ENCODE peak calls at places on chromosomes 11 and 22, in four cellular contexts. M, O, R and E are unnamed samples.

GRCh38 chr22:27132896-27133500 is 475.6 kb downstream of the MIAT start:
- DNase-seq in M (no peak), O (no peak), R (no peak), E (no peak)

GRCh38 chr11:131858495-131858894 is 488.1 kb downstream of the NTM start:
- DNase-seq in O (no peak), M (no peak), R (no peak), E (no peak)

GRCh38 chr11:133809525-133810178 is 35.7 kb downstream of the SPATA19 start:
- DNase-seq in R (peak), O (no peak), M (no peak), E (peak)

GRCh38 chr11:62427630-62428233 is 8.9 kb downstream of the SCGB1A1 start:
- DNase-seq in M (peak), R (no peak), O (no peak), E (no peak)

GRCh38 chr11:10715571-10715970 is 22.0 kb upstream of the IRAG1 start:
- DNase-seq in O (no peak), M (no peak), R (no peak), E (no peak)

GRCh38 chr11:64585150-64585549 is 5.9 kb upstream of the SLC22A12 start:
- DNase-seq in M (no peak), R (no peak), O (no peak), E (no peak)

GRCh38 chr22:23101524-23101923 is 31.2 kb downstream of the GNAZ start:
- DNase-seq in M (no peak), R (no peak), O (no peak), E (no peak)

GRCh38 chr22:36397081-36397766 is 9.5 kb upstream of the MYH9 start:
- DNase-seq in O (no peak), R (peak), M (peak), E (no peak)

GRCh38 chr11:130449996-130450419 is 1.6 kb downstream of the ADAMTS15 start:
- DNase-seq in O (peak), M (peak), R (peak), E (peak)

GRCh38 chr11:100890779-100891178 is 203.7 kb downstream of the ARHGAP42 start:
- DNase-seq in R (peak), O (no peak), M (peak), E (no peak)

GRCh38 chr11:16186680-16187079 is 169.7 kb downstream of the SOX6 start:
- DNase-seq in O (no peak), M (no peak), R (no peak), E (no peak)

GRCh38 chr11:87254582-87254981 is 216.8 kb downstream of the TMEM135 start:
- DNase-seq in R (no peak), M (no peak), O (no peak), E (no peak)

GRCh38 chr22:37088108-37088605 is 21.4 kb downstream of the TMPRSS6 start:
- DNase-seq in M (peak), R (peak), O (no peak), E (no peak)

GRCh38 chr22:49929553-49929979 is 11.1 kb downstream of the CRELD2 start:
- DNase-seq in O (peak), R (no peak), M (no peak), E (peak)

GRCh38 chr11:68035266-68035876 is 3.5 kb upstream of the TCIRG1 start:
- DNase-seq in R (no peak), M (no peak), O (no peak), E (no peak)

GRCh38 chr22:37643225-37643847 is 3.9 kb downstream of the SH3BP1 start:
- DNase-seq in O (peak), R (peak), M (peak), E (peak)

GRCh38 chr11:76087749-76088148 is 118.6 kb downstream of the WNT11 start:
- DNase-seq in O (no peak), R (no peak), M (no peak), E (no peak)

GRCh38 chr22:33325232-33326004 is 267.2 kb upstream of the SYN3 start:
- DNase-seq in R (no peak), O (no peak), M (no peak), E (no peak)

GRCh38 chr11:76177250-76177686 is 29.0 kb downstream of the WNT11 start:
- DNase-seq in O (no peak), R (no peak), M (no peak), E (no peak)

GRCh38 chr11:110027627-110028371 is 65.4 kb upstream of the ZC3H12C start:
- DNase-seq in R (no peak), M (no peak), O (no peak), E (no peak)

GRCh38 chr22:47355776-47356432 is 593.5 kb downstream of the TBC1D22A start:
- DNase-seq in M (no peak), O (no peak), R (no peak), E (no peak)

GRCh38 chr11:57263351-57263750 is 26.3 kb upstream of the APLNR start:
- DNase-seq in M (no peak), R (no peak), O (no peak), E (no peak)

GRCh38 chr22:38721551-38721950 is 15.8 kb downstream of the GTPBP1 start:
- DNase-seq in M (no peak), R (no peak), O (no peak), E (no peak)

GRCh38 chr11:30149998-30150397 is 80.8 kb upstream of the FSHB start:
- DNase-seq in M (no peak), R (no peak), O (no peak), E (no peak)

GRCh38 chr11:74462631-74463030 is 4.7 kb downstream of the KCNE3 start:
- DNase-seq in O (no peak), R (no peak), M (no peak), E (no peak)

GRCh38 chr11:104372111-104372510 is 208.2 kb upstream of the PDGFD start:
- DNase-seq in M (no peak), R (no peak), O (no peak), E (no peak)

GRCh38 chr11:70415642-70416395 is 17.5 kb downstream of the CTTN start:
- DNase-seq in O (no peak), M (peak), R (no peak), E (no peak)
- H4K5ac ChIP-seq in O (no peak), M (no peak), R (no peak), E (no peak)

DNA sequence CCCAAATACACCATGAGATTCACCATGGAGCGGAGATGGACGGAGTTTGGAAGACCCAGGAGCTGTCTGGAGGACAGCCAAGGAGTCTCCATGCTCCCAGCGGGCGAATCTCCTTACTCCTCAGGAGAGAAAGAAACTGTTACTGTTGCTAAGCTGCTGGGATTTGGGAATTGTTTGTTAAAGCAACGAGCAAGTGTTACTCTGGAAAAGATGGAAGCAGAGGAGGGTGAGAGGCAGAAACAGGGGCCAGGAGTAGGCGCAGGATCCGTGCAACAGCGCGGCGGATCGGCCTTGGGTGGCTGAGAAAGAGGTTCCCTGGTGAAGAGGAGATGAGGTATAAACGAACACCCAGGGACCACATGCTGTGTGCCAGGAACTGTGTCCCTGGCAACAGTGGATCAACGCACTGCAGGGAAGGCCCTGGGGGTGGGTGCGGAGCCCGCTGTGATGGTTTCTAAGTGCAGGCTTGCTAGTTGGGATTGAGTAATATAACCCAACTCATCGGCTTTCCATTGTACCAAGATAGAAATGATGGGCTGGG is 1436.4 kb downstream of the BRD1 start:
- DNase-seq in O (peak), M (no peak), R (peak), E (no peak)
- H2BK120ac ChIP-seq in O (no peak), M (no peak), R (no peak), E (no peak)

GRCh38 chr11:119522609-119523008 is 99.6 kb upstream of the THY1 start:
- DNase-seq in R (no peak), O (no peak), M (no peak), E (no peak)

GRCh38 chr11:119529063-119529845 is 106.3 kb upstream of the THY1 start:
- DNase-seq in M (no peak), O (no peak), R (no peak), E (no peak)

GRCh38 chr11:119523801-119524200 is 100.8 kb upstream of the THY1 start:
- DNase-seq in O (no peak), R (no peak), M (no peak), E (no peak)

GRCh38 chr11:119525180-119525854 is 102.3 kb upstream of the THY1 start:
- DNase-seq in R (no peak), O (no peak), M (no peak), E (no peak)

DNA sequence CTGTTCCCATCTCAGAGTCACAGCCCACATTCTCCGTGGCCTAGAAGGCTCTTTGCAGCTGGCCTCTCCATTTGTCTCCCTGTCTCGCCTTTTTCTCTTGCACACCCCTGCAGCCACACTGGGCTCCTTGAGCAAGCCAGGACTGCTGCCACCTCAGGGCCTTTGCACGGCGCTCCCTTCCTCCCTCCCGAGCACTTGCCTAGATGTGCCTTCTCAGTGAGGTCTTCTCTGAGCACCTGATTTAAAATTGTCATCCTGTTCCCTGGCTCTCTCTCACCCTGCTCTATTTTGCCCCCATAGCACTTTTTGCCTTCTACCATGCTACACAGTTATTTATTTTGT is 102.9 kb upstream of the THY1 start:
- DNase-seq in O (no peak), M (no peak), R (no peak), E (no peak)
- H4K5ac ChIP-seq in O (no peak), M (no peak), R (no peak), E (no peak)

GRCh38 chr22:40743740-40744139 is 64.5 kb downstream of the MCHR1 start:
- DNase-seq in R (no peak), O (no peak), M (no peak), E (no peak)

GRCh38 chr22:40739723-40740122 is 60.4 kb downstream of the MCHR1 start:
- DNase-seq in M (no peak), O (no peak), R (no peak), E (no peak)

GRCh38 chr22:40746428-40747220 is 67.3 kb downstream of the MCHR1 start:
- DNase-seq in M (peak), O (no peak), R (no peak), E (no peak)

DNA sequence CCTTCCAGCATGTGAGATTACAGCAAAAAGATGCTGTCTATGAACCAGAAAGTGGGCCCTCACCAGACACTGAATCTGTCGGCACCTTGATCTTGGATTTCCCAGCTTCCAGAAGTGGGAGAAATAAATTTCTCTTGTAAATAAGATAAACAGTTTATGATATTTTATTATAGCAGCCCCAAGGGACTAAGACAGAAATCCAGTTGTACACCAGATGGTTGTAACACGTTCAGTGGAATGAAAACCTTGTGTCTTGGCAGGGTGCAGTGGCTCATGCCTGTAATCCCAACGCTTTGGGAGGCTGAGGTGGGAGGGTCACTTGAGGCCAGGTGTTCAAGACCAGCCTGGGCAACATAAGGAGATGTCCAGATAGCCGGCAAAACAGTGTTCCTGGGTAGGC is 61.8 kb downstream of the MCHR1 start:
- DNase-seq in M (no peak), R (no peak), O (no peak), E (no peak)
- H2BK120ac ChIP-seq in M (no peak), R (no peak), O (no peak), E (no peak)

GRCh38 chr22:18968011-18968749 is 32.1 kb upstream of the PRODH start:
- DNase-seq in M (peak), O (peak), R (peak), E (peak)

GRCh38 chr22:18973264-18974031 is 37.4 kb upstream of the PRODH start:
- DNase-seq in M (no peak), O (no peak), R (no peak), E (no peak)

GRCh38 chr22:18970180-18970947 is 34.3 kb upstream of the PRODH start:
- DNase-seq in R (peak), O (peak), M (no peak), E (peak)

GRCh38 chr22:18970948-18971315 is 34.8 kb upstream of the PRODH start:
- DNase-seq in M (no peak), R (peak), O (no peak), E (no peak)

DNA sequence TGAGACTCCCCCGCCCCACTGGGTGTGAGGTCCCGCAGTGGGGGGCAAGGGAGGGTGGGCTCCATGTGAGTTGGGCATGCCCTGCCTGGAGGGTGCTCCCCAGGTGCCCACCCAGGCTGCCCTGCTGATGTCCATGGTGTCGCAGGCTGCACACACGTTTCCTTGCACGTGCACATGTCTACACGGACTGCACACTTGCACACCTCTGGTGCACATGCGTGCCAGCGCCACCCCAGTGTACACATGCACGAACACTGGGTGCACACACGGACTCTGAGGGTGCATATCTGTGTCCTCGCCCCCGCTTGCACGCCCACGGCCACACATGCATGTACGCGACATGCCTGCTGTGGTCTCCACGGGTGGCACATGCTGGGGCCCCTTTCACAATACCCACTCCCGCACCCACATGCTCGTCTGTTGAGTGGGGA is 35.2 kb upstream of the PRODH start:
- DNase-seq in R (no peak), O (no peak), M (no peak), E (no peak)
- H4K5ac ChIP-seq in R (no peak), O (no peak), M (no peak), E (no peak)

GRCh38 chr11:128823751-128824150 is 43.3 kb downstream of the KCNJ1 start:
- DNase-seq in M (no peak), R (no peak), O (no peak), E (no peak)

GRCh38 chr11:128827494-128827893 is 39.6 kb downstream of the KCNJ1 start:
- DNase-seq in R (no peak), M (no peak), O (no peak), E (no peak)

GRCh38 chr11:128825050-128825806 is 41.9 kb downstream of the KCNJ1 start:
- DNase-seq in O (no peak), M (no peak), R (no peak), E (no peak)

GRCh38 chr11:128828350-128828749 is 38.7 kb downstream of the KCNJ1 start:
- DNase-seq in M (peak), R (no peak), O (no peak), E (no peak)

DNA sequence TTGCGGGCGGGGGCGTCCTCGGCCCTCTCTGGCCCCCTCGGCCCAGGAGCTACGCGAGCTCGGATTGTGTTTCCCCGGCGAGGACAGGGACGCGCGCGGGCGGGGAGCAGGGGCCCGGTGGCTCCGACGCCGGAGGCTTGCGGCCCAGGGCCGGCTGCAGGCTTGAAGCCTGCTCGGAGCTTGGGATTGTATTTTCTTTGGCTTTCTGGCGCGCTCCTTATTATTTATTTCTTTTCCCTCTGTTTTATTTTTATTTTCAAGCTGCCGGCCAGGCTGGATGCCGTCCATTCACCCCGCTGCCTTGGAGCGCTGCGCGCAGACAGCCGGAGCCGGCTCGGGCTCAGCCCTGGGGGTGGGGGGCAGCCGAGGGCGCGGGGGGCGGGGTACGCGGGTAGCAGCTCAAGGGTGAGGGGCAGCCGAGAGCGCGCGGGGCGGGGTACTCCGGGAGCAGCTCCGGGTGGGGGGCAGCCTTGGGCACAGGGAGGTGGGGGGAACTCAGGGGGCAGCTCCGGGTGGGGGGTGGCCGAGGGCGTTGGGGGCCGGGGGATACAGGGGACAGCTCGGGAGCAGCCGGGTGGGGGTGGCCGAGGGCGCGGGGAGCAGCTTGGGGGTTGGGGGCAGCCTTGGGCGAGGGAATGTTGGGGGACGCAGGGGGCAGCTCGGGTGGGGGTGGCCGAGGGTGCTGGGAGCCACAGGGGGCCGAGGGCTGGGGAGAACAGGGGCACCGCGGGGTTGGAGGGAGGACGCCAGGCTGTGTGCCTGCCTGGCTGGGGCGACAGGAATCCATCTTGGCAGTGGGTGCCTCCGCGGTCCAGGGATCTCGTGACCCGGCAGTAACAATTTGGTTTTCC is 42.7 kb downstream of the KCNJ1 start:
- DNase-seq in R (no peak), O (peak), M (no peak), E (no peak)
- H2BK120ac ChIP-seq in R (peak), O (no peak), M (no peak), E (no peak)

DNA sequence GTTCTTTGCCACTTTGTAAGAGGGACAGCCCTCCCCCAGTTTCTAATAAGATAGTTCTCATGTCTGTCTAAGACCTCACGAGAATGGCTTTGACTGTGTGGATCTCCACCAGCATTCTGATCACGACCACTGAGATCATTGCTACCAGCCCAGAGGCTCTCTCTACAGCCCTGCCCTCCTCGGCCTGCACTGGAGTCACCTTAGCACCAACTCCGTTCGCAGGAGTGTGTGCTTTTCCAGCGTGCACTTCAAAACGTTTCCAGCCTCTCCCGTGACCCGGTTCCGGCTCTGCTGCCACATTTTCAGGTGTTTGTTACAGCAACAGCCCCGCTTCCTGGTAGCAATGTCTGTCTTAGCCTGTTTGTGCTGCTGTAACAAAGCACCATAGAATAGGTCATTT is 26.2 kb downstream of the TSPAN32 start:
- DNase-seq in R (no peak), M (no peak), O (no peak), E (no peak)
- H4K5ac ChIP-seq in R (no peak), M (no peak), O (no peak), E (no peak)